ENCODE peak calls at places on chromosomes 4 and X, in four cellular contexts. F, Y, A and I are unnamed samples.

GRCh38 chr4:76168688-76169087 is 20.5 kb upstream of the NUP54 start:
- DNase-seq in F (no peak), Y (no peak), A (no peak), I (no peak)

GRCh38 chr4:102687373-102687981 is 73.3 kb downstream of the MANBA start:
- DNase-seq in F (no peak), Y (peak), A (no peak), I (no peak)

GRCh38 chr4:113996599-113997177 is 17.2 kb upstream of the ARSJ start:
- DNase-seq in F (no peak), Y (no peak), A (no peak), I (peak)

GRCh38 chrX:10325606-10326005 is 168.8 kb downstream of the CLCN4 start:
- DNase-seq in F (no peak), Y (peak), A (no peak), I (no peak)

GRCh38 chr4:88022289-88022688 is 14.9 kb downstream of the PKD2 start:
- DNase-seq in F (no peak), Y (no peak), A (no peak), I (no peak)

GRCh38 chr4:100823066-100823992 is 305.5 kb upstream of the EMCN start:
- DNase-seq in F (no peak), Y (peak), A (no peak), I (peak)

GRCh38 chr4:76526585-76526990 is 91.6 kb downstream of the SHROOM3 start:
- DNase-seq in F (no peak), Y (no peak), A (no peak), I (peak)

GRCh38 chr4:110619401-110620247 is 3.3 kb downstream of the PITX2 start:
- DNase-seq in F (no peak), Y (no peak), A (no peak), I (no peak)

GRCh38 chr4:2492970-2493369 is 24.1 kb downstream of the RNF4 start:
- DNase-seq in F (no peak), Y (no peak), A (no peak), I (no peak)

GRCh38 chr4:22466582-22466981 is 49.3 kb downstream of the ADGRA3 start:
- DNase-seq in F (no peak), Y (no peak), A (no peak), I (no peak)

GRCh38 chrX:107712231-107713204 is 63.1 kb downstream of the TSC22D3 start:
- DNase-seq in F (no peak), Y (peak), A (no peak), I (no peak)

GRCh38 chr4:151199496-151200190 is 77.3 kb upstream of the PRSS48 start:
- DNase-seq in F (no peak), Y (no peak), A (peak), I (no peak)

GRCh38 chr4:186934841-186935443 is 211.3 kb upstream of the FAT1 start:
- DNase-seq in F (no peak), Y (no peak), A (no peak), I (peak)

GRCh38 chr4:26317766-26318165 is 3.0 kb upstream of the RBPJ start:
- DNase-seq in F (no peak), Y (no peak), A (no peak), I (no peak)

GRCh38 chr4:115110191-115111166 is 2.9 kb downstream of the NDST4 start:
- DNase-seq in F (no peak), Y (peak), A (no peak), I (no peak)

GRCh38 chrX:14228611-14229010 is 198.9 kb upstream of the GEMIN8 start:
- DNase-seq in F (no peak), Y (no peak), A (no peak), I (no peak)

GRCh38 chr4:20723019-20723418 is 22.8 kb downstream of the PACRGL start:
- DNase-seq in F (no peak), Y (peak), A (no peak), I (peak)

GRCh38 chrX:16087081-16087480 is 36.3 kb upstream of the GRPR start:
- DNase-seq in F (no peak), Y (no peak), A (no peak), I (no peak)

GRCh38 chrX:57929373-57929772 is 19.1 kb upstream of the ZXDA start:
- DNase-seq in F (no peak), Y (no peak), A (no peak), I (no peak)

GRCh38 chr4:40055379-40055872 is 1.2 kb upstream of the N4BP2 start:
- DNase-seq in F (peak), Y (no peak), A (no peak), I (no peak)

GRCh38 chrX:57445046-57445445 is 146.8 kb upstream of the ZXDB start:
- DNase-seq in F (no peak), Y (no peak), A (no peak), I (no peak)

GRCh38 chrX:3052864-3053263 is 11.6 kb downstream of the ARSF start:
- DNase-seq in F (no peak), Y (no peak), A (no peak), I (no peak)

GRCh38 chr4:151934766-151935165 is 174.0 kb upstream of the GATB start:
- DNase-seq in F (no peak), Y (no peak), A (no peak), I (no peak)

GRCh38 chrX:103585421-103586313 is at the start of gene TCEAL4:
- DNase-seq in F (peak), Y (peak), A (peak), I (no peak)

GRCh38 chrX:149830192-149830873 is 48.6 kb downstream of the MAGEA9 start:
- DNase-seq in F (no peak), Y (peak), A (no peak), I (no peak)

GRCh38 chr4:91116861-91117260 is 989.7 kb downstream of the CCSER1 start:
- DNase-seq in F (no peak), Y (no peak), A (no peak), I (peak)

GRCh38 chrX:100864967-100865366 is 9.2 kb downstream of the NOX1 start:
- DNase-seq in F (no peak), Y (peak), A (no peak), I (no peak)

GRCh38 chr4:101724093-101724492 is 66.4 kb upstream of the BANK1 start:
- DNase-seq in F (no peak), Y (no peak), A (no peak), I (no peak)

GRCh38 chr4:109826719-109827118 is 1.1 kb upstream of the RRH start:
- DNase-seq in F (peak), Y (no peak), A (no peak), I (no peak)

GRCh38 chr4:103105558-103106356 is 6.1 kb upstream of the BDH2 start:
- DNase-seq in F (no peak), Y (no peak), A (no peak), I (no peak)

GRCh38 chr4:153112071-153112460 is 92.2 kb upstream of the TRIM2 start:
- DNase-seq in F (no peak), Y (no peak), A (no peak), I (no peak)

GRCh38 chr4:78661923-78662521 is 110.5 kb downstream of the ANXA3 start:
- DNase-seq in F (no peak), Y (peak), A (no peak), I (no peak)

GRCh38 chr4:6275898-6276563 is 6.4 kb downstream of the WFS1 start:
- DNase-seq in F (no peak), Y (no peak), A (no peak), I (no peak)
- H3K27ac ChIP-seq in F (no peak), Y (no peak), A (no peak), I (no peak)

GRCh38 chrX:24055043-24055356 is 244 bp downstream of the EIF2S3 start:
- DNase-seq in F (no peak), Y (no peak), A (no peak), I (no peak)

GRCh38 chrX:24054182-24055042 is at the start of gene EIF2S3:
- DNase-seq in F (peak), Y (peak), A (peak), I (peak)
- H3K27ac ChIP-seq in F (no peak), Y (peak), A (peak), I (no peak)

DNA sequence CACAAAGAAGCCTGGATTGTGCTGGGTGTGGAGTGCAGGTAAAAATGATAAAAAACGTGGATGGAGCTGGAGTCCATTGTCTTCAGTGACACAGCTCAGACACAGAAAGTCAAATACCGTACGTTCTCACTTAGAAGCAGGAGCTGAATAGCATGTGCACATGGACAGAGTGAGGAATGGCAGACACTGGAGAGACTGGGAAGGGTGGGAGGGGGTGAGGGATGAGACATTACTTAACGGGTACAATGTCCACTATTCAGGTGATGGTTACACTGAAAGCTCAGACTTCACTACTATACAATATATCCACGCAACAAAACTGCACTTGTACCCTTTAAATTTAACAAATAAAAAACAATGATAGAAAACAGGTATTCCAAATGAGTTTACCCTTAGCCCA is 18.1 kb upstream of the IRAK1 start:
- DNase-seq in F (no peak), Y (no peak), A (no peak), I (no peak)
- H3K27ac ChIP-seq in F (no peak), Y (no peak), A (no peak), I (peak)

DNA sequence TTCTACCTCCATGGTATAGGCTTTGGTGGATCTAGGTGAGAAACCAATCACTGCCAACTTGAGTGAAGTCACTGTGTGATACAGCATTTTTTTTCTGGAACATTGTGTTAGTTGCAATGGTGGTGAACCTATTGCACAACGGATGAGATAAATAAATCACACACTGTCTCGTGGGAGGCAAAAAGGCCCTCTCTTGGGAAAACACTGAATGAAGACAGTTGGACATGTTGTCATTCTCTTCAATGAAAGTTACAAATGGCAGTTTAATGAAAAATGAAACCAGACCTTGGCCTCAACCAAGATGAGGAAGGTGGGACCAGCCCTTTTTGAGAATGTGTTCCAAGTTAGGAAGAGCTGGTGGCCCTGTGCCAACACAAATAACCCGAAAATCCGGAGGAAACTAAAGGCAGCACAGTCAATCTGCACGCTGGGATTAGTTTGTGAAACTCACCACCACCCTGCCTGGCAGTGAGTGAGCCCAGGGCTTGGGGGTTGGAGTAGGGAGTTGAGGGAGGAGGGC is 5.4 kb upstream of the ADGRG2 start:
- DNase-seq in F (no peak), Y (peak), A (no peak), I (no peak)
- H3K27ac ChIP-seq in F (no peak), Y (no peak), A (no peak), I (no peak)

GRCh38 chrX:109795682-109796081 is 62.6 kb upstream of the ACSL4 start:
- DNase-seq in F (no peak), Y (no peak), A (no peak), I (no peak)

GRCh38 chrX:109797311-109797975 is 64.4 kb upstream of the ACSL4 start:
- DNase-seq in F (no peak), Y (no peak), A (no peak), I (no peak)

GRCh38 chrX:109793191-109793590 is 60.1 kb upstream of the ACSL4 start:
- DNase-seq in F (no peak), Y (no peak), A (no peak), I (peak)
- H3K27ac ChIP-seq in F (no peak), Y (no peak), A (no peak), I (peak)

DNA sequence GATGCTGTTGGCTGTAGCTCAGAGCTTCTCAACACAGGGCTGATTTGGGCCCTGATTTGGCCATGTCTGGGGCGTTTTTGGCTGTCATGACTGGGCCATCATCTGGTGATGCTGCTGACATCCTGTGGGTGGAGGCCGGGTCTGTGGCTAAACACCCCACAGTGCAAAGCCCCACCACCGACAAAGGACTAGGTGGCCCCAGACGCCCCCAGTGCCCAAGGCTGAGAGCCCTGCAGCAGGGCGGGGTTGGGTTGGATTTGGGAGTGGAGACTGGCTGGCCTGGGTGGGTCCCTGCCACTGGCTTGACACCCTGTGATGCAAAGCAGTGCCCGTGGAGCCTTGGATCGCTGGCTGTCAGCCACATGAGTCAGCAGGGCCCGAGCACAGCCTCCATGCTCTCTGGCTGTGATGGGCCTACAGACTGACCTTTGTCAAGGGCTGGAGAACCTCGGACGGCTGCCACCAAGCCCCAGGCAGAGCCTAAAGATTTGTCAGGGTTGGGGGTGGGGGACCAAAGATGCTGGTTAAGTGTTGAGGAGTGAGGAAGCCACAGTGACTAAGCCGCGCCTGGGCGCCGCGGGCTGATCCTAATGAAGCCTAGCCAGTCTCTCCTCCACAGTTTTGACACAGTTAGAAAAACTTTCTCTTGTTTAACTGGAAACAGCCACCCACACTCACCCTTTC is 28.3 kb downstream of the CYTL1 start:
- DNase-seq in F (peak), Y (peak), A (peak), I (no peak)
- H3K27ac ChIP-seq in F (no peak), Y (no peak), A (peak), I (no peak)

DNA sequence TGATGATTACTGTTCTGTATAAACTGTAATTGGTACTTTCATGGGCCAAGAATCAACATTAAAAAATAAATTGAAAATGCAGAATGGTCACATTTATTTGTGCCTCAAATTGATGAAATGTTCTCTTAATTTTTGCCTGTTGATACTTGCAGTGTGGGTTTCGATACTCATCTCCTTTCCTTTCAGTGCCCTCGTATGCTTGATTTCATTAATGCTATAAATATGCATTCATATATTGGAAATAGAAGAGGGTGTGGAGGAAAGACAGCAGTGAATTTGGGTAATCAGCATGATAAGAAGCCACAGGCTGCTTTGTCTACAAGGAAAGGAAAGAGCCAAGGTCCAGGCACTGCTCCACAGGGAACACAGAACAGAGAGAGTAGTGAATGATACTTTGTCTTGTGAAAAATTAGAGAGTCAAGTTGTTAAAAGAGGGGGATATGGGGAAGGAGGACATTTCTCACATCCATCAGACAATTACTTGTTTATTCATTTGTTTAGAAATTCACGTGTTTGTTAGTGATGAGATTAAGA is 1.0 kb upstream of the DDX60 start:
- DNase-seq in F (no peak), Y (no peak), A (no peak), I (no peak)
- H3K27ac ChIP-seq in F (no peak), Y (no peak), A (no peak), I (peak)

GRCh38 chr4:45636175-45636574 is 487.7 kb downstream of the GABRG1 start:
- DNase-seq in F (no peak), Y (no peak), A (no peak), I (no peak)

GRCh38 chr4:45638641-45639040 is 485.2 kb downstream of the GABRG1 start:
- DNase-seq in F (no peak), Y (no peak), A (no peak), I (no peak)

DNA sequence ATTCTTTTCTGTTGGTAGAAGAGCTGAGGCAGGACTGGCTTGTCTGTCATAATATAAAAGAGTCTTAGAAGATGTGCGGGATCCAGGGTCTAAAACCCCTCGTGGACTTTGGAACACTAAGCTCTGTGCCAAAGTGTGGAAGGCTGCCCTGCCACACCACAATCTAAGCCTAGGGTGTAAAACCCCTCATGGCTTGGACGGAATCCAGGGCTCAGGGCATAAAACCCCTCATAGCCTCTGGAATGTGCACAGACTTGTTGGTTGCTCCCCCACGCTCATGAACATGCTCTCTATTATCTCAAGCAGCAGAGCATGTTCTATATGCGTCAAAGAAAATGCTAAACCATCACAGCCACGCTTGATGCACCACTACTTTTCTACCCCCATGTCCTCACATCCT is 483.6 kb downstream of the GABRG1 start:
- DNase-seq in F (no peak), Y (no peak), A (no peak), I (no peak)
- H3K27ac ChIP-seq in F (no peak), Y (no peak), A (no peak), I (no peak)